ENCODE peak calls at places on chromosomes 6 and 20, in ten cellular contexts. One of them, this sample, is unnamed.

GRCh38 chr6:6772751-6773150 is 184.2 kb downstream of the LY86 start:
- DNase-seq in EH: no peak
- DNase-seq in lower leg skin: no peak
- DNase-seq in AG09309: no peak
- DNase-seq in GM23248: no peak
- DNase-seq in effector memory CD8-positive, alpha-beta T cell: no peak
- DNase-seq in epithelial cell of prostate: no peak
- DNase-seq in stimulated activated naive B cell treated with anti-CD40 and anti-IgM and Interleukin-4, amounts not matched to agents 10 μg/mL and 1 μg/mL and 100 μg/mL, for 72 hours: no peak
- DNase-seq in activated naive CD4-positive, alpha-beta T cell treated with anti-CD3 and anti-CD28 coated beads, Interleukin-2, amount 10 ng/mL, durations not matched to agents 7 days and 5 days: no peak
- DNase-seq in cardiac fibroblast: no peak
- DNase-seq in this sample: no peak

GRCh38 chr6:111880181-111880944 is 7.1 kb upstream of the FYN start:
- DNase-seq in stimulated activated naive B cell treated with anti-CD40 and anti-IgM and Interleukin-4, amounts not matched to agents 10 μg/mL and 1 μg/mL and 100 μg/mL, for 72 hours: no peak
- DNase-seq in AG09309: no peak
- DNase-seq in effector memory CD8-positive, alpha-beta T cell: no peak
- DNase-seq in cardiac fibroblast: peak
- DNase-seq in epithelial cell of prostate: no peak
- DNase-seq in activated naive CD4-positive, alpha-beta T cell treated with anti-CD3 and anti-CD28 coated beads, Interleukin-2, amount 10 ng/mL, durations not matched to agents 7 days and 5 days: no peak
- DNase-seq in EH: peak
- DNase-seq in lower leg skin: no peak
- DNase-seq in GM23248: peak
- DNase-seq in this sample: peak

GRCh38 chr6:134437376-134437775 is 119.5 kb upstream of the SGK1 start:
- DNase-seq in GM23248: peak
- DNase-seq in cardiac fibroblast: no peak
- DNase-seq in AG09309: no peak
- DNase-seq in epithelial cell of prostate: no peak
- DNase-seq in activated naive CD4-positive, alpha-beta T cell treated with anti-CD3 and anti-CD28 coated beads, Interleukin-2, amount 10 ng/mL, durations not matched to agents 7 days and 5 days: peak
- DNase-seq in lower leg skin: no peak
- DNase-seq in effector memory CD8-positive, alpha-beta T cell: no peak
- DNase-seq in stimulated activated naive B cell treated with anti-CD40 and anti-IgM and Interleukin-4, amounts not matched to agents 10 μg/mL and 1 μg/mL and 100 μg/mL, for 72 hours: peak
- DNase-seq in EH: peak
- DNase-seq in this sample: peak

GRCh38 chr6:77089776-77090175 is 373.5 kb downstream of the HTR1B start:
- DNase-seq in EH: peak
- DNase-seq in stimulated activated naive B cell treated with anti-CD40 and anti-IgM and Interleukin-4, amounts not matched to agents 10 μg/mL and 1 μg/mL and 100 μg/mL, for 72 hours: no peak
- DNase-seq in GM23248: peak
- DNase-seq in activated naive CD4-positive, alpha-beta T cell treated with anti-CD3 and anti-CD28 coated beads, Interleukin-2, amount 10 ng/mL, durations not matched to agents 7 days and 5 days: no peak
- DNase-seq in effector memory CD8-positive, alpha-beta T cell: no peak
- DNase-seq in AG09309: no peak
- DNase-seq in lower leg skin: no peak
- DNase-seq in cardiac fibroblast: peak
- DNase-seq in epithelial cell of prostate: peak
- DNase-seq in this sample: peak

GRCh38 chr6:81003156-81003555 is 749.3 kb downstream of the TENT5A start:
- DNase-seq in effector memory CD8-positive, alpha-beta T cell: no peak
- DNase-seq in cardiac fibroblast: no peak
- DNase-seq in stimulated activated naive B cell treated with anti-CD40 and anti-IgM and Interleukin-4, amounts not matched to agents 10 μg/mL and 1 μg/mL and 100 μg/mL, for 72 hours: no peak
- DNase-seq in lower leg skin: no peak
- DNase-seq in AG09309: peak
- DNase-seq in GM23248: peak
- DNase-seq in activated naive CD4-positive, alpha-beta T cell treated with anti-CD3 and anti-CD28 coated beads, Interleukin-2, amount 10 ng/mL, durations not matched to agents 7 days and 5 days: no peak
- DNase-seq in EH: peak
- DNase-seq in epithelial cell of prostate: no peak
- DNase-seq in this sample: no peak

GRCh38 chr6:31620586-31621319 is at the start of gene PRRC2A:
- DNase-seq in cardiac fibroblast: no peak
- DNase-seq in lower leg skin: peak
- DNase-seq in stimulated activated naive B cell treated with anti-CD40 and anti-IgM and Interleukin-4, amounts not matched to agents 10 μg/mL and 1 μg/mL and 100 μg/mL, for 72 hours: no peak
- DNase-seq in EH: no peak
- DNase-seq in effector memory CD8-positive, alpha-beta T cell: no peak
- DNase-seq in GM23248: peak
- DNase-seq in epithelial cell of prostate: no peak
- DNase-seq in activated naive CD4-positive, alpha-beta T cell treated with anti-CD3 and anti-CD28 coated beads, Interleukin-2, amount 10 ng/mL, durations not matched to agents 7 days and 5 days: peak
- DNase-seq in AG09309: no peak
- DNase-seq in this sample: peak

GRCh38 chr20:49989234-49990065 is 6.7 kb downstream of the SNAI1 start:
- DNase-seq in EH: peak
- DNase-seq in epithelial cell of prostate: no peak
- DNase-seq in cardiac fibroblast: peak
- DNase-seq in activated naive CD4-positive, alpha-beta T cell treated with anti-CD3 and anti-CD28 coated beads, Interleukin-2, amount 10 ng/mL, durations not matched to agents 7 days and 5 days: no peak
- DNase-seq in effector memory CD8-positive, alpha-beta T cell: no peak
- DNase-seq in stimulated activated naive B cell treated with anti-CD40 and anti-IgM and Interleukin-4, amounts not matched to agents 10 μg/mL and 1 μg/mL and 100 μg/mL, for 72 hours: no peak
- DNase-seq in GM23248: peak
- DNase-seq in AG09309: peak
- DNase-seq in lower leg skin: peak
- DNase-seq in this sample: peak

GRCh38 chr6:34730006-34730405 is 27.3 kb upstream of the SNRPC start:
- DNase-seq in stimulated activated naive B cell treated with anti-CD40 and anti-IgM and Interleukin-4, amounts not matched to agents 10 μg/mL and 1 μg/mL and 100 μg/mL, for 72 hours: no peak
- DNase-seq in GM23248: no peak
- DNase-seq in lower leg skin: no peak
- DNase-seq in epithelial cell of prostate: no peak
- DNase-seq in cardiac fibroblast: peak
- DNase-seq in EH: no peak
- DNase-seq in activated naive CD4-positive, alpha-beta T cell treated with anti-CD3 and anti-CD28 coated beads, Interleukin-2, amount 10 ng/mL, durations not matched to agents 7 days and 5 days: no peak
- DNase-seq in effector memory CD8-positive, alpha-beta T cell: no peak
- DNase-seq in AG09309: no peak
- DNase-seq in this sample: no peak

GRCh38 chr20:37837934-37838333 is 65.0 kb upstream of the VSTM2L start:
- DNase-seq in effector memory CD8-positive, alpha-beta T cell: no peak
- DNase-seq in activated naive CD4-positive, alpha-beta T cell treated with anti-CD3 and anti-CD28 coated beads, Interleukin-2, amount 10 ng/mL, durations not matched to agents 7 days and 5 days: no peak
- DNase-seq in cardiac fibroblast: no peak
- DNase-seq in AG09309: no peak
- DNase-seq in GM23248: no peak
- DNase-seq in lower leg skin: no peak
- DNase-seq in stimulated activated naive B cell treated with anti-CD40 and anti-IgM and Interleukin-4, amounts not matched to agents 10 μg/mL and 1 μg/mL and 100 μg/mL, for 72 hours: no peak
- DNase-seq in epithelial cell of prostate: no peak
- DNase-seq in EH: no peak
- DNase-seq in this sample: no peak

GRCh38 chr20:45044084-45044573 is 56.8 kb downstream of the KCNS1 start:
- DNase-seq in EH: peak
- DNase-seq in stimulated activated naive B cell treated with anti-CD40 and anti-IgM and Interleukin-4, amounts not matched to agents 10 μg/mL and 1 μg/mL and 100 μg/mL, for 72 hours: no peak
- DNase-seq in cardiac fibroblast: peak
- DNase-seq in lower leg skin: no peak
- DNase-seq in AG09309: peak
- DNase-seq in activated naive CD4-positive, alpha-beta T cell treated with anti-CD3 and anti-CD28 coated beads, Interleukin-2, amount 10 ng/mL, durations not matched to agents 7 days and 5 days: peak
- DNase-seq in GM23248: peak
- DNase-seq in effector memory CD8-positive, alpha-beta T cell: peak
- DNase-seq in epithelial cell of prostate: no peak
- DNase-seq in this sample: peak

GRCh38 chr20:48750941-48751620 is 76.7 kb downstream of the PREX1 start:
- DNase-seq in stimulated activated naive B cell treated with anti-CD40 and anti-IgM and Interleukin-4, amounts not matched to agents 10 μg/mL and 1 μg/mL and 100 μg/mL, for 72 hours: no peak
- DNase-seq in epithelial cell of prostate: no peak
- DNase-seq in EH: no peak
- DNase-seq in cardiac fibroblast: peak
- DNase-seq in GM23248: no peak
- DNase-seq in lower leg skin: no peak
- DNase-seq in activated naive CD4-positive, alpha-beta T cell treated with anti-CD3 and anti-CD28 coated beads, Interleukin-2, amount 10 ng/mL, durations not matched to agents 7 days and 5 days: peak
- DNase-seq in effector memory CD8-positive, alpha-beta T cell: peak
- DNase-seq in AG09309: no peak
- DNase-seq in this sample: no peak

GRCh38 chr6:11747021-11747420 is 31.6 kb downstream of the ADTRP start:
- DNase-seq in AG09309: no peak
- DNase-seq in effector memory CD8-positive, alpha-beta T cell: no peak
- DNase-seq in GM23248: no peak
- DNase-seq in EH: peak
- DNase-seq in cardiac fibroblast: no peak
- DNase-seq in stimulated activated naive B cell treated with anti-CD40 and anti-IgM and Interleukin-4, amounts not matched to agents 10 μg/mL and 1 μg/mL and 100 μg/mL, for 72 hours: no peak
- DNase-seq in epithelial cell of prostate: no peak
- DNase-seq in lower leg skin: no peak
- DNase-seq in activated naive CD4-positive, alpha-beta T cell treated with anti-CD3 and anti-CD28 coated beads, Interleukin-2, amount 10 ng/mL, durations not matched to agents 7 days and 5 days: no peak
- DNase-seq in this sample: no peak

GRCh38 chr20:54172856-54173652 is 732 bp downstream of the CYP24A1 start:
- DNase-seq in cardiac fibroblast: no peak
- DNase-seq in activated naive CD4-positive, alpha-beta T cell treated with anti-CD3 and anti-CD28 coated beads, Interleukin-2, amount 10 ng/mL, durations not matched to agents 7 days and 5 days: no peak
- DNase-seq in AG09309: no peak
- DNase-seq in epithelial cell of prostate: no peak
- DNase-seq in lower leg skin: no peak
- DNase-seq in GM23248: peak
- DNase-seq in stimulated activated naive B cell treated with anti-CD40 and anti-IgM and Interleukin-4, amounts not matched to agents 10 μg/mL and 1 μg/mL and 100 μg/mL, for 72 hours: no peak
- DNase-seq in EH: no peak
- DNase-seq in effector memory CD8-positive, alpha-beta T cell: no peak
- DNase-seq in this sample: no peak

GRCh38 chr6:4844108-4844507 is 67.9 kb downstream of the CDYL start:
- DNase-seq in activated naive CD4-positive, alpha-beta T cell treated with anti-CD3 and anti-CD28 coated beads, Interleukin-2, amount 10 ng/mL, durations not matched to agents 7 days and 5 days: peak
- DNase-seq in stimulated activated naive B cell treated with anti-CD40 and anti-IgM and Interleukin-4, amounts not matched to agents 10 μg/mL and 1 μg/mL and 100 μg/mL, for 72 hours: no peak
- DNase-seq in epithelial cell of prostate: no peak
- DNase-seq in cardiac fibroblast: no peak
- DNase-seq in GM23248: no peak
- DNase-seq in AG09309: no peak
- DNase-seq in lower leg skin: no peak
- DNase-seq in EH: no peak
- DNase-seq in effector memory CD8-positive, alpha-beta T cell: no peak
- DNase-seq in this sample: no peak

GRCh38 chr6:113599444-113599843 is 257.7 kb upstream of the MARCKS start:
- DNase-seq in epithelial cell of prostate: no peak
- DNase-seq in EH: peak
- DNase-seq in AG09309: no peak
- DNase-seq in lower leg skin: no peak
- DNase-seq in activated naive CD4-positive, alpha-beta T cell treated with anti-CD3 and anti-CD28 coated beads, Interleukin-2, amount 10 ng/mL, durations not matched to agents 7 days and 5 days: no peak
- DNase-seq in GM23248: no peak
- DNase-seq in cardiac fibroblast: peak
- DNase-seq in effector memory CD8-positive, alpha-beta T cell: no peak
- DNase-seq in stimulated activated naive B cell treated with anti-CD40 and anti-IgM and Interleukin-4, amounts not matched to agents 10 μg/mL and 1 μg/mL and 100 μg/mL, for 72 hours: no peak
- DNase-seq in this sample: peak

GRCh38 chr6:89290401-89291155 is 24.5 kb downstream of the GABRR2 start:
- DNase-seq in epithelial cell of prostate: no peak
- DNase-seq in stimulated activated naive B cell treated with anti-CD40 and anti-IgM and Interleukin-4, amounts not matched to agents 10 μg/mL and 1 μg/mL and 100 μg/mL, for 72 hours: no peak
- DNase-seq in GM23248: no peak
- DNase-seq in lower leg skin: no peak
- DNase-seq in effector memory CD8-positive, alpha-beta T cell: no peak
- DNase-seq in AG09309: no peak
- DNase-seq in cardiac fibroblast: no peak
- DNase-seq in activated naive CD4-positive, alpha-beta T cell treated with anti-CD3 and anti-CD28 coated beads, Interleukin-2, amount 10 ng/mL, durations not matched to agents 7 days and 5 days: no peak
- DNase-seq in EH: no peak
- DNase-seq in this sample: no peak

GRCh38 chr20:63023836-63024571 is 17.2 kb upstream of the BHLHE23 start:
- DNase-seq in EH: no peak
- DNase-seq in epithelial cell of prostate: no peak
- DNase-seq in activated naive CD4-positive, alpha-beta T cell treated with anti-CD3 and anti-CD28 coated beads, Interleukin-2, amount 10 ng/mL, durations not matched to agents 7 days and 5 days: no peak
- DNase-seq in AG09309: no peak
- DNase-seq in effector memory CD8-positive, alpha-beta T cell: no peak
- DNase-seq in lower leg skin: no peak
- DNase-seq in stimulated activated naive B cell treated with anti-CD40 and anti-IgM and Interleukin-4, amounts not matched to agents 10 μg/mL and 1 μg/mL and 100 μg/mL, for 72 hours: no peak
- DNase-seq in GM23248: no peak
- DNase-seq in cardiac fibroblast: no peak
- DNase-seq in this sample: no peak

GRCh38 chr6:111011360-111012142 is 29.7 kb downstream of the RPF2 start:
- DNase-seq in epithelial cell of prostate: no peak
- DNase-seq in stimulated activated naive B cell treated with anti-CD40 and anti-IgM and Interleukin-4, amounts not matched to agents 10 μg/mL and 1 μg/mL and 100 μg/mL, for 72 hours: no peak
- DNase-seq in AG09309: no peak
- DNase-seq in GM23248: peak
- DNase-seq in lower leg skin: no peak
- DNase-seq in effector memory CD8-positive, alpha-beta T cell: no peak
- DNase-seq in EH: peak
- DNase-seq in activated naive CD4-positive, alpha-beta T cell treated with anti-CD3 and anti-CD28 coated beads, Interleukin-2, amount 10 ng/mL, durations not matched to agents 7 days and 5 days: no peak
- DNase-seq in cardiac fibroblast: peak
- DNase-seq in this sample: peak

GRCh38 chr6:24631671-24632070 is 14.3 kb downstream of the KIAA0319 start:
- DNase-seq in cardiac fibroblast: no peak
- DNase-seq in GM23248: no peak
- DNase-seq in EH: no peak
- DNase-seq in epithelial cell of prostate: no peak
- DNase-seq in stimulated activated naive B cell treated with anti-CD40 and anti-IgM and Interleukin-4, amounts not matched to agents 10 μg/mL and 1 μg/mL and 100 μg/mL, for 72 hours: no peak
- DNase-seq in activated naive CD4-positive, alpha-beta T cell treated with anti-CD3 and anti-CD28 coated beads, Interleukin-2, amount 10 ng/mL, durations not matched to agents 7 days and 5 days: no peak
- DNase-seq in AG09309: no peak
- DNase-seq in effector memory CD8-positive, alpha-beta T cell: no peak
- DNase-seq in lower leg skin: no peak
- DNase-seq in this sample: no peak

GRCh38 chr6:33761922-33762629 is 15.4 kb upstream of the IP6K3 start:
- DNase-seq in GM23248: peak
- DNase-seq in EH: peak
- DNase-seq in epithelial cell of prostate: no peak
- DNase-seq in cardiac fibroblast: peak
- DNase-seq in activated naive CD4-positive, alpha-beta T cell treated with anti-CD3 and anti-CD28 coated beads, Interleukin-2, amount 10 ng/mL, durations not matched to agents 7 days and 5 days: peak
- DNase-seq in AG09309: no peak
- DNase-seq in stimulated activated naive B cell treated with anti-CD40 and anti-IgM and Interleukin-4, amounts not matched to agents 10 μg/mL and 1 μg/mL and 100 μg/mL, for 72 hours: peak
- DNase-seq in lower leg skin: no peak
- DNase-seq in effector memory CD8-positive, alpha-beta T cell: no peak
- DNase-seq in this sample: peak

GRCh38 chr6:33375143-33375649 is 16.4 kb upstream of the KIFC1 start:
- DNase-seq in AG09309: peak
- DNase-seq in EH: peak
- DNase-seq in epithelial cell of prostate: peak
- DNase-seq in GM23248: peak
- DNase-seq in cardiac fibroblast: peak
- DNase-seq in effector memory CD8-positive, alpha-beta T cell: no peak
- DNase-seq in stimulated activated naive B cell treated with anti-CD40 and anti-IgM and Interleukin-4, amounts not matched to agents 10 μg/mL and 1 μg/mL and 100 μg/mL, for 72 hours: no peak
- DNase-seq in lower leg skin: peak
- DNase-seq in activated naive CD4-positive, alpha-beta T cell treated with anti-CD3 and anti-CD28 coated beads, Interleukin-2, amount 10 ng/mL, durations not matched to agents 7 days and 5 days: no peak
- DNase-seq in this sample: peak

GRCh38 chr6:112232845-112233256 is 21.5 kb downstream of the LAMA4 start:
- DNase-seq in stimulated activated naive B cell treated with anti-CD40 and anti-IgM and Interleukin-4, amounts not matched to agents 10 μg/mL and 1 μg/mL and 100 μg/mL, for 72 hours: no peak
- DNase-seq in EH: peak
- DNase-seq in epithelial cell of prostate: no peak
- DNase-seq in AG09309: no peak
- DNase-seq in lower leg skin: no peak
- DNase-seq in activated naive CD4-positive, alpha-beta T cell treated with anti-CD3 and anti-CD28 coated beads, Interleukin-2, amount 10 ng/mL, durations not matched to agents 7 days and 5 days: no peak
- DNase-seq in cardiac fibroblast: peak
- DNase-seq in effector memory CD8-positive, alpha-beta T cell: no peak
- DNase-seq in GM23248: peak
- DNase-seq in this sample: peak

GRCh38 chr6:34154668-34155447 is 9.0 kb upstream of the GRM4 start:
- DNase-seq in activated naive CD4-positive, alpha-beta T cell treated with anti-CD3 and anti-CD28 coated beads, Interleukin-2, amount 10 ng/mL, durations not matched to agents 7 days and 5 days: peak
- DNase-seq in EH: peak
- DNase-seq in lower leg skin: no peak
- DNase-seq in epithelial cell of prostate: no peak
- DNase-seq in AG09309: no peak
- DNase-seq in cardiac fibroblast: peak
- DNase-seq in stimulated activated naive B cell treated with anti-CD40 and anti-IgM and Interleukin-4, amounts not matched to agents 10 μg/mL and 1 μg/mL and 100 μg/mL, for 72 hours: peak
- DNase-seq in effector memory CD8-positive, alpha-beta T cell: peak
- DNase-seq in GM23248: peak
- DNase-seq in this sample: peak

GRCh38 chr6:111487656-111488055 is 4.6 kb upstream of the REV3L start:
- DNase-seq in cardiac fibroblast: peak
- DNase-seq in GM23248: peak
- DNase-seq in AG09309: peak
- DNase-seq in stimulated activated naive B cell treated with anti-CD40 and anti-IgM and Interleukin-4, amounts not matched to agents 10 μg/mL and 1 μg/mL and 100 μg/mL, for 72 hours: no peak
- DNase-seq in epithelial cell of prostate: peak
- DNase-seq in lower leg skin: no peak
- DNase-seq in effector memory CD8-positive, alpha-beta T cell: no peak
- DNase-seq in EH: peak
- DNase-seq in activated naive CD4-positive, alpha-beta T cell treated with anti-CD3 and anti-CD28 coated beads, Interleukin-2, amount 10 ng/mL, durations not matched to agents 7 days and 5 days: no peak
- DNase-seq in this sample: peak

GRCh38 chr6:141403827-141404226 is 728.9 kb upstream of the GJE1 start:
- DNase-seq in GM23248: peak
- DNase-seq in AG09309: peak
- DNase-seq in activated naive CD4-positive, alpha-beta T cell treated with anti-CD3 and anti-CD28 coated beads, Interleukin-2, amount 10 ng/mL, durations not matched to agents 7 days and 5 days: no peak
- DNase-seq in stimulated activated naive B cell treated with anti-CD40 and anti-IgM and Interleukin-4, amounts not matched to agents 10 μg/mL and 1 μg/mL and 100 μg/mL, for 72 hours: no peak
- DNase-seq in lower leg skin: peak
- DNase-seq in epithelial cell of prostate: no peak
- DNase-seq in EH: peak
- DNase-seq in cardiac fibroblast: peak
- DNase-seq in effector memory CD8-positive, alpha-beta T cell: no peak
- DNase-seq in this sample: no peak

GRCh38 chr6:56143796-56144195 is 103.6 kb downstream of the COL21A1 start:
- DNase-seq in epithelial cell of prostate: no peak
- DNase-seq in effector memory CD8-positive, alpha-beta T cell: no peak
- DNase-seq in activated naive CD4-positive, alpha-beta T cell treated with anti-CD3 and anti-CD28 coated beads, Interleukin-2, amount 10 ng/mL, durations not matched to agents 7 days and 5 days: no peak
- DNase-seq in cardiac fibroblast: no peak
- DNase-seq in lower leg skin: no peak
- DNase-seq in AG09309: no peak
- DNase-seq in GM23248: peak
- DNase-seq in EH: no peak
- DNase-seq in stimulated activated naive B cell treated with anti-CD40 and anti-IgM and Interleukin-4, amounts not matched to agents 10 μg/mL and 1 μg/mL and 100 μg/mL, for 72 hours: no peak
- DNase-seq in this sample: no peak

GRCh38 chr20:2101057-2101934 is at the start of gene STK35:
- DNase-seq in AG09309: no peak
- DNase-seq in EH: peak
- DNase-seq in lower leg skin: no peak
- DNase-seq in activated naive CD4-positive, alpha-beta T cell treated with anti-CD3 and anti-CD28 coated beads, Interleukin-2, amount 10 ng/mL, durations not matched to agents 7 days and 5 days: peak
- DNase-seq in cardiac fibroblast: no peak
- DNase-seq in stimulated activated naive B cell treated with anti-CD40 and anti-IgM and Interleukin-4, amounts not matched to agents 10 μg/mL and 1 μg/mL and 100 μg/mL, for 72 hours: peak
- DNase-seq in GM23248: no peak
- DNase-seq in effector memory CD8-positive, alpha-beta T cell: no peak
- DNase-seq in epithelial cell of prostate: no peak
- DNase-seq in this sample: no peak

GRCh38 chr6:44192428-44193041 is 24.2 kb upstream of the MYMX start:
- DNase-seq in GM23248: no peak
- DNase-seq in cardiac fibroblast: no peak
- DNase-seq in AG09309: no peak
- DNase-seq in epithelial cell of prostate: no peak
- DNase-seq in stimulated activated naive B cell treated with anti-CD40 and anti-IgM and Interleukin-4, amounts not matched to agents 10 μg/mL and 1 μg/mL and 100 μg/mL, for 72 hours: no peak
- DNase-seq in activated naive CD4-positive, alpha-beta T cell treated with anti-CD3 and anti-CD28 coated beads, Interleukin-2, amount 10 ng/mL, durations not matched to agents 7 days and 5 days: no peak
- DNase-seq in lower leg skin: no peak
- DNase-seq in EH: no peak
- DNase-seq in effector memory CD8-positive, alpha-beta T cell: no peak
- DNase-seq in this sample: no peak

This sample was measured in IMR-90.